ENCODE peak calls at places on chromosomes 11 and 22, in nine cellular contexts. One of them, this sample, is unnamed.
A peak's percentile ranks its signal among the peaks of the same experiment; 100 is the strongest.

GRCh38 chr11:35158371-35159081 is 19.6 kb downstream of the CD44 start:
- DNase-seq in naive thymus-derived CD4-positive, alpha-beta T cell: no peak
- DNase-seq in tibial artery: peak; percentile 72
- DNase-seq in colonic mucosa: peak; percentile 61
- DNase-seq in astrocyte: no peak
- DNase-seq in fibroblast of pulmonary artery: peak; percentile 62
- DNase-seq in AG09309: no peak
- DNase-seq in AG10803: peak; percentile 80
- DNase-seq in CD8-positive, alpha-beta memory T cell: no peak
- DNase-seq in this sample: peak; percentile 72

GRCh38 chr11:59801981-59802638 is 8.5 kb downstream of the MRPL16 start:
- DNase-seq in naive thymus-derived CD4-positive, alpha-beta T cell: no peak
- DNase-seq in tibial artery: no peak
- DNase-seq in colonic mucosa: no peak
- DNase-seq in astrocyte: peak; percentile 22
- DNase-seq in fibroblast of pulmonary artery: peak; percentile 60
- DNase-seq in AG09309: no peak
- DNase-seq in AG10803: peak; percentile 33
- DNase-seq in CD8-positive, alpha-beta memory T cell: no peak
- DNase-seq in this sample: no peak

GRCh38 chr11:132943737-132944556 is 588.4 kb downstream of the OPCML start:
- DNase-seq in naive thymus-derived CD4-positive, alpha-beta T cell: no peak
- DNase-seq in tibial artery: no peak
- DNase-seq in colonic mucosa: no peak
- DNase-seq in astrocyte: no peak
- DNase-seq in fibroblast of pulmonary artery: no peak
- DNase-seq in AG09309: no peak
- DNase-seq in AG10803: peak; percentile 27
- DNase-seq in CD8-positive, alpha-beta memory T cell: no peak
- DNase-seq in this sample: no peak

GRCh38 chr22:27435839-27436581 is 365.5 kb downstream of the MN1 start:
- DNase-seq in naive thymus-derived CD4-positive, alpha-beta T cell: no peak
- DNase-seq in tibial artery: peak; percentile 40
- DNase-seq in colonic mucosa: no peak
- DNase-seq in astrocyte: peak; percentile 77
- DNase-seq in fibroblast of pulmonary artery: peak; percentile 80
- DNase-seq in AG09309: no peak
- DNase-seq in AG10803: peak; percentile 86
- DNase-seq in CD8-positive, alpha-beta memory T cell: no peak
- DNase-seq in this sample: peak; percentile 74

GRCh38 chr22:39713799-39714290 is 143.3 kb downstream of the CACNA1I start:
- DNase-seq in naive thymus-derived CD4-positive, alpha-beta T cell: no peak
- DNase-seq in tibial artery: no peak
- DNase-seq in colonic mucosa: no peak
- DNase-seq in astrocyte: no peak
- DNase-seq in fibroblast of pulmonary artery: no peak
- DNase-seq in AG09309: no peak
- DNase-seq in AG10803: no peak
- DNase-seq in CD8-positive, alpha-beta memory T cell: no peak
- DNase-seq in this sample: no peak

GRCh38 chr11:34274712-34275398 is 83.0 kb downstream of the ABTB2 start:
- DNase-seq in naive thymus-derived CD4-positive, alpha-beta T cell: no peak
- DNase-seq in tibial artery: peak; percentile 93
- DNase-seq in colonic mucosa: peak; percentile 73
- DNase-seq in astrocyte: peak; percentile 97
- DNase-seq in fibroblast of pulmonary artery: peak; percentile 99
- DNase-seq in AG09309: peak; percentile 89
- DNase-seq in AG10803: peak; percentile 98
- DNase-seq in CD8-positive, alpha-beta memory T cell: no peak
- DNase-seq in this sample: peak; percentile 96

GRCh38 chr11:92384807-92385206 is 160.2 kb downstream of the FAT3 start:
- DNase-seq in naive thymus-derived CD4-positive, alpha-beta T cell: no peak
- DNase-seq in tibial artery: no peak
- DNase-seq in colonic mucosa: no peak
- DNase-seq in astrocyte: no peak
- DNase-seq in fibroblast of pulmonary artery: no peak
- DNase-seq in AG09309: no peak
- DNase-seq in AG10803: no peak
- DNase-seq in CD8-positive, alpha-beta memory T cell: no peak
- DNase-seq in this sample: no peak

GRCh38 chr11:115919341-115920086 is 415.3 kb upstream of the CADM1 start:
- DNase-seq in naive thymus-derived CD4-positive, alpha-beta T cell: no peak
- DNase-seq in tibial artery: no peak
- DNase-seq in colonic mucosa: no peak
- DNase-seq in astrocyte: peak; percentile 81
- DNase-seq in fibroblast of pulmonary artery: peak; percentile 7
- DNase-seq in AG09309: no peak
- DNase-seq in AG10803: no peak
- DNase-seq in CD8-positive, alpha-beta memory T cell: no peak
- DNase-seq in this sample: no peak

GRCh38 chr22:23542933-23543332 is 37.2 kb downstream of the IGLL1 start:
- DNase-seq in naive thymus-derived CD4-positive, alpha-beta T cell: no peak
- DNase-seq in tibial artery: no peak
- DNase-seq in colonic mucosa: no peak
- DNase-seq in astrocyte: peak; percentile 50
- DNase-seq in fibroblast of pulmonary artery: peak; percentile 42
- DNase-seq in AG09309: no peak
- DNase-seq in AG10803: no peak
- DNase-seq in CD8-positive, alpha-beta memory T cell: no peak
- DNase-seq in this sample: no peak

GRCh38 chr22:37639070-37639760 is at the start of gene SH3BP1:
- DNase-seq in naive thymus-derived CD4-positive, alpha-beta T cell: peak; percentile 30
- DNase-seq in tibial artery: no peak
- DNase-seq in colonic mucosa: peak; percentile 83
- DNase-seq in astrocyte: no peak
- DNase-seq in fibroblast of pulmonary artery: no peak
- DNase-seq in AG09309: no peak
- DNase-seq in AG10803: peak; percentile 15
- DNase-seq in CD8-positive, alpha-beta memory T cell: peak; percentile 60
- DNase-seq in this sample: no peak

GRCh38 chr11:32581556-32581955 is 2.1 kb upstream of the EIF3M start:
- DNase-seq in naive thymus-derived CD4-positive, alpha-beta T cell: no peak
- DNase-seq in tibial artery: no peak
- DNase-seq in colonic mucosa: no peak
- DNase-seq in astrocyte: no peak
- DNase-seq in fibroblast of pulmonary artery: no peak
- DNase-seq in AG09309: no peak
- DNase-seq in AG10803: no peak
- DNase-seq in CD8-positive, alpha-beta memory T cell: no peak
- DNase-seq in this sample: no peak

GRCh38 chr22:48855593-48856307 is 971.9 kb downstream of the BRD1 start:
- DNase-seq in naive thymus-derived CD4-positive, alpha-beta T cell: no peak
- DNase-seq in tibial artery: no peak
- DNase-seq in colonic mucosa: no peak
- DNase-seq in astrocyte: no peak
- DNase-seq in fibroblast of pulmonary artery: no peak
- DNase-seq in AG09309: no peak
- DNase-seq in AG10803: no peak
- DNase-seq in CD8-positive, alpha-beta memory T cell: no peak
- DNase-seq in this sample: no peak

GRCh38 chr22:37218771-37219411 is 6.6 kb upstream of the SSTR3 start:
- DNase-seq in naive thymus-derived CD4-positive, alpha-beta T cell: peak; percentile 95
- DNase-seq in tibial artery: no peak
- DNase-seq in colonic mucosa: no peak
- DNase-seq in astrocyte: no peak
- DNase-seq in fibroblast of pulmonary artery: no peak
- DNase-seq in AG09309: no peak
- DNase-seq in AG10803: no peak
- DNase-seq in CD8-positive, alpha-beta memory T cell: peak; percentile 36
- DNase-seq in this sample: no peak

GRCh38 chr11:111086058-111086457 is 159.5 kb upstream of the POU2AF2 start:
- DNase-seq in naive thymus-derived CD4-positive, alpha-beta T cell: no peak
- DNase-seq in tibial artery: no peak
- DNase-seq in colonic mucosa: no peak
- DNase-seq in astrocyte: no peak
- DNase-seq in fibroblast of pulmonary artery: no peak
- DNase-seq in AG09309: no peak
- DNase-seq in AG10803: no peak
- DNase-seq in CD8-positive, alpha-beta memory T cell: no peak
- DNase-seq in this sample: no peak

GRCh38 chr22:49600891-49601431 is 226.7 kb downstream of the BRD1 start:
- DNase-seq in naive thymus-derived CD4-positive, alpha-beta T cell: no peak
- DNase-seq in tibial artery: no peak
- DNase-seq in colonic mucosa: no peak
- DNase-seq in astrocyte: no peak
- DNase-seq in fibroblast of pulmonary artery: no peak
- DNase-seq in AG09309: no peak
- DNase-seq in AG10803: no peak
- DNase-seq in CD8-positive, alpha-beta memory T cell: no peak
- DNase-seq in this sample: no peak

GRCh38 chr11:108135845-108136599 is 14.7 kb downstream of the ACAT1 start:
- DNase-seq in naive thymus-derived CD4-positive, alpha-beta T cell: no peak
- DNase-seq in tibial artery: no peak
- DNase-seq in colonic mucosa: no peak
- DNase-seq in astrocyte: peak; percentile 23
- DNase-seq in fibroblast of pulmonary artery: peak; percentile 47
- DNase-seq in AG09309: no peak
- DNase-seq in AG10803: peak; percentile 66
- DNase-seq in CD8-positive, alpha-beta memory T cell: no peak
- DNase-seq in this sample: no peak

DNA sequence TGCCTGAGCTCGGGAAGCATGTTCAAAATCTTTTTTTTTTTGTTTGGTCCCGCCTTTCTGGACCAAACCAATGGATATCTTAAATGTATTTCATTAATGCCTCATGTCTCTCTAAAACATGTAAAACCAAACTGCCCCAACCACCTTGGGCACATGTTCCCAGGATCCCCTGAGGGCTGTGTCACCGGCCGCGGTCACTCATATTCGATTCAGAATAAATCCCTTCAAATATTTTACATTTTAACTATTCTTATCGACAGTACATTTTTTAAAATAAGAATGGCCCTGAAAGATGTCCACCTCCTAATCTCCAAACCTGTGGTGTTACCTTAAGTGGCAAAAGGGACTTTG is 2.1 kb downstream of the RNH1 start:
- DNase-seq in naive thymus-derived CD4-positive, alpha-beta T cell: no peak
- DNase-seq in tibial artery: no peak
- DNase-seq in colonic mucosa: no peak
- DNase-seq in astrocyte: no peak
- DNase-seq in fibroblast of pulmonary artery: no peak
- DNase-seq in AG09309: no peak
- DNase-seq in AG10803: no peak
- DNase-seq in CD8-positive, alpha-beta memory T cell: no peak
- DNase-seq in this sample: no peak
- H3K4me3 ChIP-seq in naive thymus-derived CD4-positive, alpha-beta T cell: no peak overlapping the region
- H3K4me3 ChIP-seq in tibial artery: peak overlapping the region; percentile 72
- H3K4me3 ChIP-seq in colonic mucosa: peak overlapping the region; percentile 47
- H3K4me3 ChIP-seq in astrocyte: peak overlapping the region; percentile 89
- H3K4me3 ChIP-seq in fibroblast of pulmonary artery: peak overlapping the region; percentile 94
- H3K4me3 ChIP-seq in AG09309: peak overlapping the region; percentile 76
- H3K4me3 ChIP-seq in AG10803: peak overlapping the region; percentile 91
- H3K4me3 ChIP-seq in CD8-positive, alpha-beta memory T cell: no peak overlapping the region
- H3K4me3 ChIP-seq in this sample: peak overlapping the region; percentile 58

DNA sequence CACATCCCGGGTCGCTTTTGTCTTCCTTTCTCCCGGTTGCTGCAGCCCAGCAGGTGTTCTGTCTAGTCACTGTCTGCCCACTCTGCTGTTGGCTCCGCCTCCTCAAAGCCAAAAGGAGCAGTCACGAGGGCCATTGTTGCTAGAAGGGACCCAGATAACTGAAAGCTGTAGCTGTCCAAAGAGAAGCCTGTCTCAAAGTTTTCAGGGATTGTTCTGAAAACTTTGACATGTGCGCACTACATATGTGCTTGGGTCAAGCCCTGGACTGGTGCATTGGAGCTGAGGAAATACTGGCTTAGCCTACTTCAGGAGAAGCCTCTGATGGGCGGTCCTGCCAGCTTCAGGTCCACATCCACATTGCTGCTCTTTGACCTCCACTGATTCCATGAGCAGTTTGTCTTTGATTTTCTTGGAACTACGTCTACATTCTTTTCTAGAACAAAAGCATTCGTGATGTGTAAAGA is 8.8 kb upstream of the OR2AT4 start:
- DNase-seq in naive thymus-derived CD4-positive, alpha-beta T cell: no peak
- DNase-seq in tibial artery: no peak
- DNase-seq in colonic mucosa: no peak
- DNase-seq in astrocyte: peak; percentile 13
- DNase-seq in fibroblast of pulmonary artery: no peak
- DNase-seq in AG09309: no peak
- DNase-seq in AG10803: no peak
- DNase-seq in CD8-positive, alpha-beta memory T cell: no peak
- DNase-seq in this sample: no peak
- H3K4me3 ChIP-seq in naive thymus-derived CD4-positive, alpha-beta T cell: no peak overlapping the region
- H3K4me3 ChIP-seq in tibial artery: no peak overlapping the region
- H3K4me3 ChIP-seq in colonic mucosa: no peak overlapping the region
- H3K4me3 ChIP-seq in astrocyte: no peak overlapping the region
- H3K4me3 ChIP-seq in fibroblast of pulmonary artery: no peak overlapping the region
- H3K4me3 ChIP-seq in AG09309: no peak overlapping the region
- H3K4me3 ChIP-seq in AG10803: no peak overlapping the region
- H3K4me3 ChIP-seq in CD8-positive, alpha-beta memory T cell: no peak overlapping the region
- H3K4me3 ChIP-seq in this sample: no peak overlapping the region

GRCh38 chr11:67648140-67648795 is 2.3 kb downstream of the ACY3 start:
- DNase-seq in naive thymus-derived CD4-positive, alpha-beta T cell: peak; percentile 48
- DNase-seq in tibial artery: no peak
- DNase-seq in colonic mucosa: no peak
- DNase-seq in astrocyte: no peak
- DNase-seq in fibroblast of pulmonary artery: no peak
- DNase-seq in AG09309: no peak
- DNase-seq in AG10803: no peak
- DNase-seq in CD8-positive, alpha-beta memory T cell: peak; percentile 34
- DNase-seq in this sample: no peak
- H3K4me3 ChIP-seq in naive thymus-derived CD4-positive, alpha-beta T cell: no peak overlapping the region
- H3K4me3 ChIP-seq in tibial artery: no peak overlapping the region
- H3K4me3 ChIP-seq in colonic mucosa: no peak overlapping the region
- H3K4me3 ChIP-seq in astrocyte: no peak overlapping the region
- H3K4me3 ChIP-seq in fibroblast of pulmonary artery: no peak overlapping the region
- H3K4me3 ChIP-seq in AG09309: no peak overlapping the region
- H3K4me3 ChIP-seq in AG10803: no peak overlapping the region
- H3K4me3 ChIP-seq in CD8-positive, alpha-beta memory T cell: no peak overlapping the region
- H3K4me3 ChIP-seq in this sample: no peak overlapping the region

GRCh38 chr11:9231848-9232177 is 33.3 kb downstream of the DENND5A start:
- DNase-seq in naive thymus-derived CD4-positive, alpha-beta T cell: no peak
- DNase-seq in tibial artery: no peak
- DNase-seq in colonic mucosa: no peak
- DNase-seq in astrocyte: peak; percentile 70
- DNase-seq in fibroblast of pulmonary artery: peak; percentile 67
- DNase-seq in AG09309: no peak
- DNase-seq in AG10803: peak; percentile 57
- DNase-seq in CD8-positive, alpha-beta memory T cell: no peak
- DNase-seq in this sample: no peak
- H3K4me3 ChIP-seq in naive thymus-derived CD4-positive, alpha-beta T cell: peak overlapping the region; percentile 27
- H3K4me3 ChIP-seq in tibial artery: peak overlapping the region; percentile 21
- H3K4me3 ChIP-seq in colonic mucosa: no peak overlapping the region
- H3K4me3 ChIP-seq in astrocyte: no peak overlapping the region
- H3K4me3 ChIP-seq in fibroblast of pulmonary artery: peak overlapping the region; percentile 17
- H3K4me3 ChIP-seq in AG09309: no peak overlapping the region
- H3K4me3 ChIP-seq in AG10803: no peak overlapping the region
- H3K4me3 ChIP-seq in CD8-positive, alpha-beta memory T cell: no peak overlapping the region
- H3K4me3 ChIP-seq in this sample: no peak overlapping the region

DNA sequence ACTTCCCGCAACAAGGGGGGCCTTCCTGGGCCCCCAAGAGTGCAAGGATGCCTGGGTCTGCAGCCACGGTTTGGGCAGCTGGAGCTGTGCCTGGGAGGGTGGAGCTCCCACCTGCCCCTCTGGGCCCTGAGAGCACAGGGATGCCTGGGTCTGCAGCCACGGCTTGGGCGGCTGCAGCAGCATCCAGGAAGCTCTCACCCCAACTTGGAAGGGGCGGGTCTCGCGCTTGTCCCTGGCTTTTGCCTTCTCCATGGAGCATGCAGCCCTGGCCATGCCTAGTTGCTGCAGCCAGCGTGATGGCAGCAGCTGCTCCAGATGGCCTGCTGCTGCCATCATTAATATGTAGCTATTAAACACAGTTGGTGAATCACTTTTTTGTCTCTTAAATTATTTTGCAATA is 35.4 kb downstream of the NAGA start:
- DNase-seq in naive thymus-derived CD4-positive, alpha-beta T cell: no peak
- DNase-seq in tibial artery: no peak
- DNase-seq in colonic mucosa: no peak
- DNase-seq in astrocyte: no peak
- DNase-seq in fibroblast of pulmonary artery: no peak
- DNase-seq in AG09309: no peak
- DNase-seq in AG10803: no peak
- DNase-seq in CD8-positive, alpha-beta memory T cell: no peak
- DNase-seq in this sample: no peak
- H3K4me3 ChIP-seq in naive thymus-derived CD4-positive, alpha-beta T cell: no peak overlapping the region
- H3K4me3 ChIP-seq in tibial artery: no peak overlapping the region
- H3K4me3 ChIP-seq in colonic mucosa: no peak overlapping the region
- H3K4me3 ChIP-seq in astrocyte: no peak overlapping the region
- H3K4me3 ChIP-seq in fibroblast of pulmonary artery: no peak overlapping the region
- H3K4me3 ChIP-seq in AG09309: no peak overlapping the region
- H3K4me3 ChIP-seq in AG10803: no peak overlapping the region
- H3K4me3 ChIP-seq in CD8-positive, alpha-beta memory T cell: no peak overlapping the region
- H3K4me3 ChIP-seq in this sample: no peak overlapping the region